ENCODE peak calls at places on chromosomes 2 and 18, in six cellular contexts. A, R, D, I, T and L are unnamed samples.

GRCh38 chr2:109098251-109098920 is 30.6 kb upstream of the SH3RF3 start:
- DNase-seq in A (no peak), R (no peak), D (peak), I (no peak), T (no peak), L (peak)

GRCh38 chr2:236889081-236889780 is 196.5 kb upstream of the COPS8 start:
- DNase-seq in A (no peak), R (no peak), D (no peak), I (no peak), T (no peak), L (no peak)

GRCh38 chr2:105879798-105880300 is 135.1 kb downstream of the NCK2 start:
- DNase-seq in A (no peak), R (no peak), D (no peak), I (no peak), T (no peak), L (no peak)

GRCh38 chr2:212977149-212977548 is 174.3 kb downstream of the IKZF2 start:
- DNase-seq in A (no peak), R (no peak), D (no peak), I (no peak), T (no peak), L (no peak)

GRCh38 chr2:148546270-148546669 is 98.3 kb upstream of the EPC2 start:
- DNase-seq in A (peak), R (no peak), D (no peak), I (no peak), T (no peak), L (no peak)

GRCh38 chr2:7860693-7861092 is 821.2 kb upstream of the ID2 start:
- DNase-seq in A (no peak), R (no peak), D (peak), I (no peak), T (peak), L (no peak)

GRCh38 chr2:208033701-208034502 is 8.6 kb upstream of the PLEKHM3 start:
- DNase-seq in A (peak), R (no peak), D (peak), I (peak), T (peak), L (peak)

GRCh38 chr18:75931079-75931478 is 503.6 kb upstream of the SMIM21 start:
- DNase-seq in A (no peak), R (no peak), D (no peak), I (no peak), T (no peak), L (no peak)

GRCh38 chr2:233075966-233076339 is 15.8 kb downstream of the INPP5D start:
- DNase-seq in A (no peak), R (no peak), D (no peak), I (no peak), T (no peak), L (peak)

GRCh38 chr2:188984680-188985079 is 10.5 kb downstream of the COL3A1 start:
- DNase-seq in A (peak), R (no peak), D (peak), I (no peak), T (no peak), L (no peak)

GRCh38 chr2:176291768-176292393 is 22.6 kb downstream of the MTX2 start:
- DNase-seq in A (no peak), R (no peak), D (no peak), I (no peak), T (no peak), L (peak)

GRCh38 chr2:54365661-54366060 is 90.5 kb upstream of the SPTBN1 start:
- DNase-seq in A (no peak), R (no peak), D (no peak), I (no peak), T (no peak), L (no peak)

GRCh38 chr2:1489486-1489885 is 76.2 kb downstream of the TPO start:
- DNase-seq in A (no peak), R (no peak), D (no peak), I (no peak), T (peak), L (no peak)

GRCh38 chr2:74576151-74576755 is 21.7 kb downstream of the DOK1 start:
- DNase-seq in A (peak), R (no peak), D (peak), I (no peak), T (no peak), L (no peak)

GRCh38 chr2:175929850-175930249 is 72.2 kb downstream of the LNPK start:
- DNase-seq in A (peak), R (no peak), D (peak), I (no peak), T (no peak), L (no peak)

GRCh38 chr2:180524458-180524857 is 455.9 kb upstream of the UBE2E3 start:
- DNase-seq in A (no peak), R (no peak), D (peak), I (no peak), T (no peak), L (peak)

GRCh38 chr2:28664120-28664842 is 87.3 kb upstream of the PPP1CB start:
- DNase-seq in A (peak), R (no peak), D (peak), I (no peak), T (no peak), L (no peak)

GRCh38 chr2:122007577-122007976 is 252.1 kb downstream of the TSN start:
- DNase-seq in A (no peak), R (no peak), D (no peak), I (no peak), T (no peak), L (peak)

GRCh38 chr18:51890762-51891161 is 449.2 kb upstream of the DCC start:
- DNase-seq in A (no peak), R (no peak), D (peak), I (no peak), T (no peak), L (no peak)

GRCh38 chr2:191677091-191677645 is 768 bp upstream of the NABP1 start:
- DNase-seq in A (peak), R (no peak), D (peak), I (no peak), T (no peak), L (peak)

GRCh38 chr2:227933891-227934290 is 62.5 kb downstream of the DAW1 start:
- DNase-seq in A (no peak), R (peak), D (no peak), I (no peak), T (no peak), L (peak)

GRCh38 chr2:210445116-210445707 is 31.3 kb downstream of the LANCL1 start:
- DNase-seq in A (peak), R (no peak), D (peak), I (no peak), T (no peak), L (peak)

GRCh38 chr2:213129311-213129710 is 22.1 kb downstream of the IKZF2 start:
- DNase-seq in A (no peak), R (no peak), D (no peak), I (no peak), T (no peak), L (no peak)

GRCh38 chr2:69123182-69123581 is 110.2 kb downstream of the ANTXR1 start:
- DNase-seq in A (no peak), R (no peak), D (peak), I (no peak), T (no peak), L (no peak)

GRCh38 chr2:37274354-37274965 is 43.0 kb downstream of the NDUFAF7 start:
- DNase-seq in A (no peak), R (no peak), D (peak), I (no peak), T (no peak), L (no peak)

GRCh38 chr18:6929370-6930102 is 188.1 kb downstream of the LAMA1 start:
- DNase-seq in A (no peak), R (no peak), D (no peak), I (peak), T (peak), L (peak)

GRCh38 chr2:82657066-82657465 is 1802.0 kb downstream of the SUCLG1 start:
- DNase-seq in A (no peak), R (no peak), D (no peak), I (no peak), T (no peak), L (no peak)

GRCh38 chr18:79924814-79925655 is 26.4 kb downstream of the SLC66A2 start:
- DNase-seq in A (no peak), R (no peak), D (no peak), I (peak), T (peak), L (no peak)

GRCh38 chr2:8754056-8754790 is 72.4 kb downstream of the ID2 start:
- DNase-seq in A (no peak), R (no peak), D (peak), I (no peak), T (no peak), L (no peak)

GRCh38 chr2:213145723-213146242 is 5.6 kb downstream of the IKZF2 start:
- DNase-seq in A (no peak), R (no peak), D (no peak), I (no peak), T (no peak), L (no peak)

GRCh38 chr2:55232863-55233657 is 572 bp downstream of the RPS27A start:
- DNase-seq in A (peak), R (no peak), D (peak), I (no peak), T (no peak), L (peak)

GRCh38 chr2:72156872-72157271 is 9.2 kb upstream of the CYP26B1 start:
- DNase-seq in A (no peak), R (no peak), D (no peak), I (no peak), T (no peak), L (no peak)

DNA sequence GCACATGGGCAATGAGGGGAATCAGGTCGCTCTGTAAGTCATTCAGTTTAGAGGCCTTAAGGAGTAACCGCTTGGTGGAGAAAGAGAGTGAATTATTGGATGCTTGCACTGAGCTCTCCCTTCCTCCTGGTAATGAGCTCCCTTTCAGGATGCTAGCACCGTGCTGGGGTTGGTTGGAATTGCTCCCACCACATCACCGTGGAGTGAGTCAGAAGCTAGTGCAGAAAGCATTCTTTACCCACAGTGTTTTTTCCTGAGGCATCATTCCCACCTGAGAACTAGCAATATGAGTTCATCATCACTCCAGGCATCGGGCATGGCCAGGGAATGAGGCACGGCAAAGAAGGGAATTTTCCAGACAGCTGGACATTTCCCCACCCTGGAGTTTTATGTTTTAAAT is 57.6 kb downstream of the ITGB6 start:
- DNase-seq in A (no peak), R (no peak), D (no peak), I (no peak), T (no peak), L (no peak)
- H3K23ac ChIP-seq in A (no peak), R (no peak), D (no peak), I (no peak), T (no peak), L (no peak)

DNA sequence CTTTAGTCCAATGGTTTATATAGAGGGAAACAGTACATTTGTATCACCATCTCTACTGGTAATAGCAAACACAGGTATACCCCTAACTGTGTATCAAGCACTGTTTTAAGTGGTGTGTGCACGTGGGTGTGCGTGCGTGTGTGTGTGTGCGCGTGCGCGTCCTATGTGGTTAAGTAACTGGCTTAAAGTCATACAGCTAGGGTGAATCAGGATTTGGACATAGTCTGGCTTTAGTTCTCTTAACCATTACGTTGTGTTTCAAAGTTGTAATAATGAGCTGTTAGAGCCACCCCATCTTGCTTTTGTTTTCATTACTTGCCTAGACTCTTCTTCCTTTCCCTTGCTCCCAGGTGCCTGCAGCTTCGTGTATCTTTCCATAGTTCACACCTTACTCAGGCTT is 2.1 kb downstream of the HADHB start:
- DNase-seq in A (peak), R (no peak), D (peak), I (no peak), T (no peak), L (no peak)
- H3K23ac ChIP-seq in A (no peak), R (no peak), D (peak), I (no peak), T (no peak), L (no peak)

DNA sequence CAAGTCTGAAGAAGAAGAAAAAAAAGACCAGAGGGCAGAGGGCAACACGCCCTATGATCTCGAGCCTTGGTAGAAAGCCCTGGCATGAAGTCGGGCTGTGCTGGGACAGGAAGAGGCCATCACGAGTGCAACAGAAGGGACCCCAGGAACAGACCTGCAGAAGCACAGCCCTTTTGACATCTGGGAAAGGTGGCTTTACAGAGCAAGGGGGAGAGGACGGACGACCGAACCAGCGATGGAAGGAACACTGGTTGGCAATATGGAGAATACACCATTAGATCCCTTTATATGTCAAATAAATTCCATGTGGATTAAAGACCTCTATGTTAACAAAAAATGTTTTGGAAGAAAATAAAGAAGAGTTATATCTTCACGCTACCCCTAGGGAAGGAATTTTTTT is 10.7 kb downstream of the KIF1A start:
- DNase-seq in A (no peak), R (no peak), D (no peak), I (no peak), T (no peak), L (no peak)
- H3K23ac ChIP-seq in A (no peak), R (no peak), D (no peak), I (no peak), T (no peak), L (no peak)

DNA sequence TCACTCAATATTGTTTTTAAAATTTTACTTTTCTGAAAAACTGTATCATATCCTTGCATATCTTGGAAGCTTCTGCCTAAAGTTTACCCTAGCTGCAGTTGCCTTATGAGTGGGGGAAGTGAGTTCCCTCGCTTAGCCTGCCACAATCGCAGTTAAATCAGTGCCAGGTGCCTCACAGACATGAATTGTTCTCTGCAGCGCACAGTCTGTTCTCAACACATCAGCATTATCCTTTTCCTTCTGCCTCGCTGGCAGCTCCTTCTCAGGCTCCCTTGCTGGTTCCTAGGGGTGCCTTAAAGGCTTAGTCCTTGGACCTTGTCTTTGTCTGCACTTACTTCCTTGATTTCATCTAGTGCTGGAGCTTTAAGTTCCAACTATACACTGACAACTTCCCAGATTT is 132.8 kb downstream of the TTC27 start:
- DNase-seq in A (no peak), R (no peak), D (no peak), I (no peak), T (no peak), L (no peak)
- H3K23ac ChIP-seq in A (no peak), R (no peak), D (no peak), I (no peak), T (no peak), L (no peak)

DNA sequence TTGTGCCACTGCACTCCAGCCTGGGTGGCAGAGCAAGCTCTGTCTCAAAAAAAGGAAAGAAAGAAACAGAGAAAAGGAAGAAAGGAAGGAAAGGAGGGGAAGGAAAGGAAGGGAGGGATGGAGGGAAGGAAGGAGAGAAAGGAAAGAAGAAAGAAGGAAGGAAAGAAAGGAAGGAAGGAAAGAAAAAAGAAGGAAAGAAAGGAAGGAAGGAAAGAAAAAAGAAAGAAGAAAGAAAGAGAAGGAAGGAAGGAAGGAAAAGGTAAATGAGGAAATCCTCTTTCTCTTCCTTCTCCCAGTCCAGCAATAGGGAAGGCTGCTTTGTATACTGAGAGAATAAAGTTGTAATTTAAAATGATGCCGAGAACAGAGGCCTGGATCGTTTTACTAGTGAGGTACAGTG is 22.8 kb upstream of the ZNF407 start:
- DNase-seq in A (no peak), R (no peak), D (no peak), I (no peak), T (no peak), L (no peak)
- H3K23ac ChIP-seq in A (no peak), R (no peak), D (no peak), I (no peak), T (no peak), L (no peak)

GRCh38 chr18:27772081-27772480 is 404.8 kb downstream of the CDH2 start:
- DNase-seq in A (no peak), R (no peak), D (no peak), I (no peak), T (no peak), L (no peak)
- H3K23ac ChIP-seq in A (no peak), R (no peak), D (no peak), I (no peak), T (no peak), L (no peak)

GRCh38 chr2:42693013-42693575 is 70.8 kb downstream of the OXER1 start:
- DNase-seq in A (no peak), R (no peak), D (no peak), I (no peak), T (no peak), L (peak)
- H3K23ac ChIP-seq in A (no peak), R (no peak), D (no peak), I (no peak), T (no peak), L (no peak)